ENCODE peak calls at places on chromosomes 3 and 15, in six cellular contexts. X is kidney epithelial cell, T is ascending aorta, N is A172, R is CMK, B is mesothelial cell of epicardium. C is an unnamed sample.
A peak's percentile ranks its signal among the peaks of the same experiment; 100 is the strongest.

GRCh38 chr3:177122183-177122856 is 75.0 kb downstream of the TBL1XR1 start:
- DNase-seq in X (no peak), T (no peak), N (no peak), R (no peak), B (no peak), C (no peak)

GRCh38 chr3:172836390-172836997 is 86.0 kb downstream of the ECT2 start:
- DNase-seq in X (no peak), T (no peak), N (peak; percentile 72), R (no peak), B (no peak), C (no peak)

GRCh38 chr3:55440406-55440708 is 46.7 kb downstream of the WNT5A start:
- DNase-seq in X (no peak), T (no peak), N (no peak), R (no peak), B (no peak), C (no peak)

GRCh38 chr3:72659609-72660008 is 188.6 kb downstream of the SHQ1 start:
- DNase-seq in X (no peak), T (no peak), N (peak; percentile 66), R (no peak), B (no peak), C (no peak)

GRCh38 chr3:1139071-1139470 is 46.2 kb downstream of the CNTN6 start:
- DNase-seq in X (no peak), T (no peak), N (no peak), R (no peak), B (no peak), C (no peak)

GRCh38 chr15:63891763-63892123 is 58.0 kb upstream of the HERC1 start:
- DNase-seq in X (no peak), T (no peak), N (no peak), R (no peak), B (no peak), C (no peak)

GRCh38 chr15:88141490-88141889 is 115.0 kb downstream of the NTRK3 start:
- DNase-seq in X (no peak), T (no peak), N (no peak), R (no peak), B (no peak), C (no peak)

GRCh38 chr3:187367561-187368103 is 553 bp upstream of the RTP4 start:
- DNase-seq in X (no peak), T (no peak), N (no peak), R (no peak), B (no peak), C (no peak)

GRCh38 chr3:132007617-132008016 is 27.2 kb downstream of the CPNE4 start:
- DNase-seq in X (no peak), T (no peak), N (no peak), R (no peak), B (no peak), C (no peak)

GRCh38 chr15:98002419-98002818 is 41.9 kb downstream of the ARRDC4 start:
- DNase-seq in X (no peak), T (no peak), N (no peak), R (no peak), B (no peak), C (no peak)

GRCh38 chr3:108403921-108404320 is 106.5 kb downstream of the MYH15 start:
- DNase-seq in X (no peak), T (no peak), N (no peak), R (no peak), B (no peak), C (no peak)

GRCh38 chr15:75200765-75201608 is 695 bp upstream of the C15orf39 start:
- DNase-seq in X (no peak), T (no peak), N (no peak), R (no peak), B (no peak), C (peak; percentile 44)

GRCh38 chr15:70066004-70066403 is 31.7 kb downstream of the TLE3 start:
- DNase-seq in X (no peak), T (no peak), N (no peak), R (no peak), B (no peak), C (no peak)

GRCh38 chr3:168121175-168121853 is 25.6 kb upstream of the GOLIM4 start:
- DNase-seq in X (no peak), T (no peak), N (no peak), R (no peak), B (no peak), C (no peak)

GRCh38 chr15:50774450-50774849 is 8.9 kb upstream of the SPPL2A start:
- DNase-seq in X (no peak), T (no peak), N (no peak), R (no peak), B (no peak), C (no peak)

GRCh38 chr15:77642019-77642418 is 9.3 kb upstream of the LINGO1 start:
- DNase-seq in X (no peak), T (no peak), N (no peak), R (no peak), B (no peak), C (no peak)

GRCh38 chr15:67468431-67468830 is 52.5 kb upstream of the C15orf61 start:
- DNase-seq in X (no peak), T (no peak), N (no peak), R (no peak), B (no peak), C (no peak)

GRCh38 chr3:122619040-122619439 is 41.6 kb downstream of the PARP15 start:
- DNase-seq in X (no peak), T (no peak), N (no peak), R (no peak), B (no peak), C (no peak)